ENCODE peak calls at places on chromosomes 13 and 19, in seven cellular contexts. A is lower leg skin; N is fibroblast of villous mesenchyme; W is activated naive CD8-positive, alpha-beta T cell treated with anti-CD3 and anti-CD28 coated beads, Interleukin-2, amount 50 U/mL, for 24 hours; P is vagina; Y is stimulated activated naive CD8-positive, alpha-beta T cell treated with anti-CD3 and anti-CD28 coated beads, Interleukin-15, amount 100 ng/mL, for 72 hours; D is ecto neural progenitor cell. X is an unnamed sample.

GRCh38 chr13:35143123-35143522 is 201.1 kb downstream of the NBEA start:
- DNase-seq in A (no peak), N (no peak), W (no peak), P (no peak), Y (no peak), D (no peak), X (no peak)

GRCh38 chr19:41991025-41991424 is 3.0 kb downstream of the ATP1A3 start:
- DNase-seq in A (no peak), N (no peak), W (no peak), P (no peak), Y (no peak), D (no peak), X (no peak)

GRCh38 chr13:72726721-72727416 is 560 bp downstream of the MZT1 start:
- DNase-seq in A (peak; percentile 31), N (peak; percentile 19), W (peak; percentile 55), P (no peak), Y (peak; percentile 48), D (no peak), X (peak; percentile 70)

GRCh38 chr13:86298741-86299140 is 499.5 kb upstream of the SLITRK6 start:
- DNase-seq in A (no peak), N (no peak), W (no peak), P (no peak), Y (no peak), D (no peak), X (no peak)

GRCh38 chr19:16208064-16208759 is 10.5 kb downstream of the AP1M1 start:
- DNase-seq in A (no peak), N (no peak), W (peak; percentile 52), P (no peak), Y (peak; percentile 39), D (no peak), X (no peak)

GRCh38 chr19:41308450-41309224 is 1.3 kb upstream of the CCDC97 start:
- DNase-seq in A (peak; percentile 95), N (peak; percentile 94), W (peak; percentile 95), P (no peak), Y (peak; percentile 89), D (peak; percentile 95), X (peak; percentile 97)

GRCh38 chr13:79631260-79631659 is 150.3 kb downstream of the NDFIP2 start:
- DNase-seq in A (peak; percentile 65), N (peak; percentile 66), W (no peak), P (no peak), Y (no peak), D (no peak), X (no peak)

GRCh38 chr19:49691243-49692101 is 556 bp downstream of the CPT1C start:
- DNase-seq in A (no peak), N (peak; percentile 55), W (peak; percentile 46), P (no peak), Y (no peak), D (peak; percentile 88), X (peak; percentile 86)

GRCh38 chr19:48501961-48502719 is 9.5 kb downstream of the LMTK3 start:
- DNase-seq in A (peak; percentile 72), N (peak; percentile 34), W (peak; percentile 62), P (no peak), Y (peak; percentile 59), D (peak; percentile 96), X (peak; percentile 96)

GRCh38 chr19:10514211-10515145 is 2.8 kb downstream of the S1PR5 start:
- DNase-seq in A (no peak), N (no peak), W (peak; percentile 52), P (no peak), Y (peak; percentile 55), D (peak; percentile 77), X (no peak)

GRCh38 chr13:111561091-111561778 is 240.8 kb downstream of the TEX29 start:
- DNase-seq in A (no peak), N (no peak), W (no peak), P (no peak), Y (no peak), D (no peak), X (no peak)

GRCh38 chr13:110676057-110676510 is 29.8 kb downstream of the CARS2 start:
- DNase-seq in A (no peak), N (no peak), W (peak; percentile 13), P (no peak), Y (no peak), D (no peak), X (no peak)

GRCh38 chr13:30355405-30355741 is 48.0 kb upstream of the KATNAL1 start:
- DNase-seq in A (no peak), N (no peak), W (peak; percentile 58), P (no peak), Y (peak; percentile 54), D (peak; percentile 58), X (peak; percentile 61)

GRCh38 chr19:379796-380195 is 29.2 kb downstream of the C2CD4C start:
- DNase-seq in A (no peak), N (no peak), W (no peak), P (no peak), Y (no peak), D (no peak), X (no peak)

GRCh38 chr19:16161848-16162247 is 11.5 kb downstream of the CIB3 start:
- DNase-seq in A (no peak), N (peak; percentile 40), W (no peak), P (no peak), Y (no peak), D (no peak), X (no peak)

GRCh38 chr13:33111414-33112110 is 95.3 kb downstream of the KL start:
- DNase-seq in A (peak; percentile 45), N (peak; percentile 90), W (no peak), P (no peak), Y (no peak), D (no peak), X (no peak)

GRCh38 chr13:110949628-110950027 is 34.8 kb upstream of the ANKRD10 start:
- DNase-seq in A (no peak), N (no peak), W (no peak), P (no peak), Y (no peak), D (no peak), X (no peak)

GRCh38 chr19:18434411-18435184 is 3.3 kb downstream of the ISYNA1 start:
- DNase-seq in A (no peak), N (no peak), W (no peak), P (no peak), Y (no peak), D (no peak), X (no peak)

GRCh38 chr13:96052655-96053002 is 572 bp downstream of the UGGT2 start:
- DNase-seq in A (no peak), N (peak; percentile 80), W (no peak), P (no peak), Y (no peak), D (no peak), X (no peak)

X was measured in nephron progenitor cell.